ENCODE peak calls at places on chromosomes 3 and 15, in four cellular contexts. One of them, this sample, is unnamed.

GRCh38 chr3:11346416-11346815 is 74.2 kb downstream of the ATG7 start:
- DNase-seq in GM12891: no peak
- DNase-seq in GM12878: no peak
- DNase-seq in K562: no peak
- DNase-seq in this sample: no peak

GRCh38 chr3:15267502-15267901 is 61.5 kb downstream of the CAPN7 start:
- DNase-seq in K562: no peak
- DNase-seq in GM12878: no peak
- DNase-seq in GM12891: no peak
- DNase-seq in this sample: no peak

GRCh38 chr3:109803274-109803673 is 465.9 kb upstream of the DPPA4 start:
- DNase-seq in K562: peak
- DNase-seq in GM12878: no peak
- DNase-seq in GM12891: no peak
- DNase-seq in this sample: no peak

GRCh38 chr15:39704684-39705083 is 78.0 kb downstream of the FSIP1 start:
- DNase-seq in GM12878: no peak
- DNase-seq in GM12891: no peak
- DNase-seq in K562: peak
- DNase-seq in this sample: no peak

GRCh38 chr3:39414421-39414907 is 7.9 kb downstream of the RPSA start:
- DNase-seq in GM12891: no peak
- DNase-seq in K562: peak
- DNase-seq in GM12878: no peak
- DNase-seq in this sample: peak

GRCh38 chr15:69823223-69823907 is 274.4 kb downstream of the TLE3 start:
- DNase-seq in GM12891: no peak
- DNase-seq in GM12878: no peak
- DNase-seq in K562: peak
- DNase-seq in this sample: no peak

GRCh38 chr3:161406594-161407555 is 35.6 kb upstream of the SPTSSB start:
- DNase-seq in GM12878: no peak
- DNase-seq in GM12891: no peak
- DNase-seq in K562: no peak
- DNase-seq in this sample: peak

GRCh38 chr3:126464997-126465396 is 10.7 kb downstream of the ZXDC start:
- DNase-seq in GM12891: no peak
- DNase-seq in GM12878: no peak
- DNase-seq in K562: no peak
- DNase-seq in this sample: no peak

GRCh38 chr3:187263270-187263669 is 28.3 kb downstream of the MASP1 start:
- DNase-seq in K562: no peak
- DNase-seq in GM12878: no peak
- DNase-seq in GM12891: no peak
- DNase-seq in this sample: no peak

GRCh38 chr15:75723847-75724660 is 11.4 kb upstream of the CSPG4 start:
- DNase-seq in GM12891: no peak
- DNase-seq in K562: peak
- DNase-seq in GM12878: no peak
- DNase-seq in this sample: peak

GRCh38 chr3:196666001-196666867 is 26.7 kb downstream of the NRROS start:
- DNase-seq in GM12891: no peak
- DNase-seq in K562: no peak
- DNase-seq in GM12878: no peak
- DNase-seq in this sample: peak

GRCh38 chr3:167091186-167091585 is 288.9 kb downstream of the ZBBX start:
- DNase-seq in K562: no peak
- DNase-seq in GM12878: no peak
- DNase-seq in GM12891: no peak
- DNase-seq in this sample: no peak

GRCh38 chr15:86231864-86232801 is 152.5 kb downstream of the AGBL1 start:
- DNase-seq in GM12891: peak
- DNase-seq in GM12878: no peak
- DNase-seq in K562: peak
- DNase-seq in this sample: no peak

GRCh38 chr3:58026598-58026997 is 18.4 kb downstream of the FLNB start:
- DNase-seq in K562: no peak
- DNase-seq in GM12878: no peak
- DNase-seq in GM12891: no peak
- DNase-seq in this sample: no peak

GRCh38 chr15:39788800-39789565 is 6.3 kb upstream of the FSIP1 start:
- DNase-seq in GM12891: no peak
- DNase-seq in K562: no peak
- DNase-seq in GM12878: no peak
- DNase-seq in this sample: no peak

GRCh38 chr15:25175033-25175788 is 220.4 kb downstream of the SNRPN start:
- DNase-seq in K562: no peak
- DNase-seq in GM12878: no peak
- DNase-seq in GM12891: peak
- DNase-seq in this sample: no peak

GRCh38 chr15:68679961-68680371 is 101.2 kb downstream of the CORO2B start:
- DNase-seq in GM12878: no peak
- DNase-seq in GM12891: no peak
- DNase-seq in K562: no peak
- DNase-seq in this sample: no peak

GRCh38 chr3:105402287-105402801 is 35.6 kb downstream of the ALCAM start:
- DNase-seq in GM12878: no peak
- DNase-seq in GM12891: no peak
- DNase-seq in K562: no peak
- DNase-seq in this sample: no peak

GRCh38 chr3:105401254-105401653 is 34.5 kb downstream of the ALCAM start:
- DNase-seq in K562: no peak
- DNase-seq in GM12891: no peak
- DNase-seq in GM12878: no peak
- DNase-seq in this sample: no peak

GRCh38 chr3:105399062-105399461 is 32.4 kb downstream of the ALCAM start:
- DNase-seq in GM12891: no peak
- DNase-seq in K562: no peak
- DNase-seq in GM12878: no peak
- DNase-seq in this sample: no peak

GRCh38 chr3:105399611-105400010 is 32.9 kb downstream of the ALCAM start:
- DNase-seq in K562: no peak
- DNase-seq in GM12878: no peak
- DNase-seq in GM12891: no peak
- DNase-seq in this sample: no peak

GRCh38 chr3:105401691-105402149 is 35.0 kb downstream of the ALCAM start:
- DNase-seq in GM12891: no peak
- DNase-seq in K562: no peak
- DNase-seq in GM12878: no peak
- DNase-seq in this sample: no peak
- TF ChIP-seq SPI1 in GM12891: no peak
- TF ChIP-seq SPI1 in K562: no peak
- TF ChIP-seq SPI1 in GM12878: no peak
- TF ChIP-seq SPI1 in this sample: no peak

DNA sequence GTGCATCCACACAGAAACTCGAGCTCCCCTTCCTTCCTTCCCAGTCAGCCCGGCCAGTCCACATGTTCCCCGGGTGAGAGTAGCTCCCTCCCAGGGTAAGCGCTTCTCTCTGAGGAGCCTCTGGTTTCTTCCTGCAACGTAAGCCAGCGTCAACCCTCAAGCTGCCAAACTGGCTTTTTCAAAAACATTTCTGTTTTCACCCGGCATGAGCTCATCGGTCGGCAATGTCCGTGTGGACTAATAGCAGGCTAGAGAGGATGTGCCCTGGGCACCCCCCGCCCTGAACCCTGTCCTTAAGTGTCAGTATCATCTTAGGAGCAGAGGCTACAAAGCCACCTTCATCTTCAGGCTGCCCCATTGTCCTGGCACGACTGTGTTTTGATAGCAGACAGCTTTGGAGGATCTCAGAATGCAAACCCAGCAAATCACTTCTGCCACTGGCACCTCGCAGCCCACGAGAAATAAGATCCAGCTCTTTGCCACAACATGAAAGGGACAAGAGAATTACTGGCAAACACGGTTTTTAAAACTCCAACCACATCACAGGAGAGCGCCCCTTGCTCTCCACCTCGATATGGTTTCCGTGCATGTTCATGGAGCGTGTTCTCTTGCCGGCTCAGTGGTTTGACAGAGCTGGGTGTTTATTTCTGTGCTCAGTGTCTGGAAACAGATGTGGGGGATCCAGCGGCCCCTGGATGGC is 9.9 kb downstream of the ALDH1A3 start:
- DNase-seq in GM12891: no peak
- DNase-seq in GM12878: no peak
- DNase-seq in K562: no peak
- DNase-seq in this sample: no peak
- TF ChIP-seq SPI1 in GM12891: no peak
- TF ChIP-seq SPI1 in GM12878: no peak
- TF ChIP-seq SPI1 in K562: no peak
- TF ChIP-seq SPI1 in this sample: no peak

GRCh38 chr3:30198162-30198561 is 408.2 kb upstream of the TGFBR2 start:
- DNase-seq in GM12891: no peak
- DNase-seq in GM12878: no peak
- DNase-seq in K562: no peak
- DNase-seq in this sample: no peak

GRCh38 chr3:30201715-30202114 is 404.7 kb upstream of the TGFBR2 start:
- DNase-seq in GM12891: no peak
- DNase-seq in K562: no peak
- DNase-seq in GM12878: no peak
- DNase-seq in this sample: no peak

GRCh38 chr3:30199096-30199734 is 407.2 kb upstream of the TGFBR2 start:
- DNase-seq in K562: peak
- DNase-seq in GM12878: no peak
- DNase-seq in GM12891: no peak
- DNase-seq in this sample: no peak

GRCh38 chr3:30203301-30203700 is 403.1 kb upstream of the TGFBR2 start:
- DNase-seq in GM12891: no peak
- DNase-seq in GM12878: no peak
- DNase-seq in K562: no peak
- DNase-seq in this sample: no peak

GRCh38 chr3:30199855-30200254 is 406.5 kb upstream of the TGFBR2 start:
- DNase-seq in K562: no peak
- DNase-seq in GM12891: no peak
- DNase-seq in GM12878: no peak
- DNase-seq in this sample: no peak
- TF ChIP-seq SPI1 in K562: no peak
- TF ChIP-seq SPI1 in GM12891: no peak
- TF ChIP-seq SPI1 in GM12878: no peak
- TF ChIP-seq SPI1 in this sample: no peak

GRCh38 chr3:181879926-181880325 is 168.2 kb downstream of the SOX2 start:
- DNase-seq in GM12878: no peak
- DNase-seq in GM12891: no peak
- DNase-seq in K562: no peak
- DNase-seq in this sample: no peak
- TF ChIP-seq SPI1 in GM12878: no peak
- TF ChIP-seq SPI1 in GM12891: no peak
- TF ChIP-seq SPI1 in K562: no peak
- TF ChIP-seq SPI1 in this sample: no peak

GRCh38 chr3:138409171-138409570 is 25.2 kb upstream of the ESYT3 start:
- DNase-seq in GM12891: no peak
- DNase-seq in K562: no peak
- DNase-seq in GM12878: no peak
- DNase-seq in this sample: no peak

GRCh38 chr3:138405486-138405885 is 28.9 kb upstream of the ESYT3 start:
- DNase-seq in GM12878: no peak
- DNase-seq in K562: no peak
- DNase-seq in GM12891: no peak
- DNase-seq in this sample: no peak

GRCh38 chr3:138406606-138407005 is 27.8 kb upstream of the ESYT3 start:
- DNase-seq in GM12891: no peak
- DNase-seq in K562: no peak
- DNase-seq in GM12878: no peak
- DNase-seq in this sample: no peak

GRCh38 chr3:138407236-138407907 is 27.0 kb upstream of the ESYT3 start:
- DNase-seq in GM12878: no peak
- DNase-seq in GM12891: no peak
- DNase-seq in K562: no peak
- DNase-seq in this sample: no peak

DNA sequence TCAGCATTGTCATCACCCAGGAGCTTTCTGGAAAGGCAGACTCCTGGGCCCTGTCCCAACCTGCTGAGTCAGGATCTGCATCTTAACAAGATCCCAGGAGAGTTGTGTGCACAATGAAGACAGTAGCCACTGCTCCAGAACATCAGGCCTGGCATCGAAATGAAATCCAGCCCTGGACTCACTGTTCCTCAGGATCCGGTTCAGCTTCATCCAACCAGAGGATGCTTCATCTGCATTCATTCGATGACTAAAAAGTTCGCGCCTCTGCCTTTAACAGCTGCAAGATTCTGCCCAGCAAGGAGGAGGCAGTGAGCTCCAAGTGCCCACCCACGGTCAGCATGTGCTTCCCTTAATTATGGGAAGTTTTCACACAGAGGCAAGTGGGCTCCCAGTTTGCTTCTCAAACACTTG is 25.7 kb upstream of the ESYT3 start:
- DNase-seq in K562: no peak
- DNase-seq in GM12878: no peak
- DNase-seq in GM12891: no peak
- DNase-seq in this sample: no peak
- TF ChIP-seq SPI1 in K562: no peak
- TF ChIP-seq SPI1 in GM12878: no peak
- TF ChIP-seq SPI1 in GM12891: no peak
- TF ChIP-seq SPI1 in this sample: no peak

GRCh38 chr3:195172285-195172684 is 98.7 kb downstream of the XXYLT1 start:
- DNase-seq in GM12878: no peak
- DNase-seq in GM12891: no peak
- DNase-seq in K562: no peak
- DNase-seq in this sample: no peak
- TF ChIP-seq SPI1 in GM12878: no peak
- TF ChIP-seq SPI1 in GM12891: no peak
- TF ChIP-seq SPI1 in K562: no peak
- TF ChIP-seq SPI1 in this sample: no peak

GRCh38 chr3:175238848-175239247 is 379.7 kb downstream of the NAALADL2 start:
- DNase-seq in GM12878: no peak
- DNase-seq in K562: no peak
- DNase-seq in GM12891: no peak
- DNase-seq in this sample: no peak
- TF ChIP-seq SPI1 in GM12878: no peak
- TF ChIP-seq SPI1 in K562: no peak
- TF ChIP-seq SPI1 in GM12891: no peak
- TF ChIP-seq SPI1 in this sample: no peak

GRCh38 chr3:52253314-52254260 is 8.0 kb downstream of the PPM1M start:
- DNase-seq in K562: no peak
- DNase-seq in GM12891: peak
- DNase-seq in GM12878: peak
- DNase-seq in this sample: peak
- TF ChIP-seq SPI1 in K562: peak
- TF ChIP-seq SPI1 in GM12891: peak
- TF ChIP-seq SPI1 in GM12878: peak
- TF ChIP-seq SPI1 in this sample: peak